ENCODE peak calls at places on chromosomes 5 and 9, in eight cellular contexts. One of them, this sample, is unnamed.

GRCh38 chr5:180779985-180780610 is 22.5 kb downstream of the MGAT1 start:
- DNase-seq in lower lobe of right lung: no peak
- DNase-seq in fibroblast of lung: no peak
- DNase-seq in osteoblast: no peak
- DNase-seq in HCT116: no peak
- DNase-seq in astrocyte: no peak
- DNase-seq in A549: no peak
- DNase-seq in WERI-Rb-1: no peak
- DNase-seq in this sample: no peak

GRCh38 chr5:74243634-74244033 is 396.9 kb downstream of the ENC1 start:
- DNase-seq in lower lobe of right lung: no peak
- DNase-seq in fibroblast of lung: peak; percentile 22
- DNase-seq in osteoblast: no peak
- DNase-seq in HCT116: no peak
- DNase-seq in astrocyte: no peak
- DNase-seq in A549: no peak
- DNase-seq in WERI-Rb-1: no peak
- DNase-seq in this sample: no peak

GRCh38 chr5:87899109-87900100 is 369.2 kb downstream of the TMEM161B start:
- DNase-seq in lower lobe of right lung: no peak
- DNase-seq in fibroblast of lung: no peak
- DNase-seq in osteoblast: no peak
- DNase-seq in HCT116: no peak
- DNase-seq in astrocyte: peak; percentile 77
- DNase-seq in A549: no peak
- DNase-seq in WERI-Rb-1: no peak
- DNase-seq in this sample: no peak

GRCh38 chr9:113178087-113178486 is 27.3 kb downstream of the SLC31A2 start:
- DNase-seq in lower lobe of right lung: no peak
- DNase-seq in fibroblast of lung: peak; percentile 44
- DNase-seq in osteoblast: peak; percentile 64
- DNase-seq in HCT116: no peak
- DNase-seq in astrocyte: peak; percentile 81
- DNase-seq in A549: no peak
- DNase-seq in WERI-Rb-1: no peak
- DNase-seq in this sample: no peak

GRCh38 chr9:96487949-96488348 is 38.0 kb downstream of the HABP4 start:
- DNase-seq in lower lobe of right lung: no peak
- DNase-seq in fibroblast of lung: peak; percentile 37
- DNase-seq in osteoblast: no peak
- DNase-seq in HCT116: no peak
- DNase-seq in astrocyte: no peak
- DNase-seq in A549: no peak
- DNase-seq in WERI-Rb-1: no peak
- DNase-seq in this sample: no peak

GRCh38 chr9:135604437-135605237 is 34.7 kb downstream of the GLT6D1 start:
- DNase-seq in lower lobe of right lung: peak; percentile 42
- DNase-seq in fibroblast of lung: no peak
- DNase-seq in osteoblast: peak; percentile 60
- DNase-seq in HCT116: no peak
- DNase-seq in astrocyte: no peak
- DNase-seq in A549: no peak
- DNase-seq in WERI-Rb-1: no peak
- DNase-seq in this sample: peak; percentile 65

GRCh38 chr9:78831726-78832125 is 534.8 kb downstream of the PSAT1 start:
- DNase-seq in lower lobe of right lung: no peak
- DNase-seq in fibroblast of lung: no peak
- DNase-seq in osteoblast: peak; percentile 37
- DNase-seq in HCT116: no peak
- DNase-seq in astrocyte: no peak
- DNase-seq in A549: no peak
- DNase-seq in WERI-Rb-1: no peak
- DNase-seq in this sample: no peak

GRCh38 chr5:127802477-127802865 is 99.3 kb downstream of the CCDC192 start:
- DNase-seq in lower lobe of right lung: no peak
- DNase-seq in fibroblast of lung: peak; percentile 20
- DNase-seq in osteoblast: no peak
- DNase-seq in HCT116: no peak
- DNase-seq in astrocyte: peak; percentile 26
- DNase-seq in A549: no peak
- DNase-seq in WERI-Rb-1: no peak
- DNase-seq in this sample: no peak

GRCh38 chr5:83964235-83964634 is 243.6 kb upstream of the HAPLN1 start:
- DNase-seq in lower lobe of right lung: no peak
- DNase-seq in fibroblast of lung: no peak
- DNase-seq in osteoblast: no peak
- DNase-seq in HCT116: no peak
- DNase-seq in astrocyte: no peak
- DNase-seq in A549: no peak
- DNase-seq in WERI-Rb-1: no peak
- DNase-seq in this sample: no peak

GRCh38 chr9:14218253-14218652 is 95.7 kb downstream of the NFIB start:
- DNase-seq in lower lobe of right lung: no peak
- DNase-seq in fibroblast of lung: no peak
- DNase-seq in osteoblast: no peak
- DNase-seq in HCT116: no peak
- DNase-seq in astrocyte: no peak
- DNase-seq in A549: no peak
- DNase-seq in WERI-Rb-1: no peak
- DNase-seq in this sample: no peak

GRCh38 chr9:94281101-94281500 is 22.0 kb downstream of the ZNF169 start:
- DNase-seq in lower lobe of right lung: no peak
- DNase-seq in fibroblast of lung: no peak
- DNase-seq in osteoblast: no peak
- DNase-seq in HCT116: no peak
- DNase-seq in astrocyte: no peak
- DNase-seq in A549: no peak
- DNase-seq in WERI-Rb-1: no peak
- DNase-seq in this sample: no peak

GRCh38 chr5:140261403-140262171 is 41.3 kb downstream of the PFDN1 start:
- DNase-seq in lower lobe of right lung: peak; percentile 76
- DNase-seq in fibroblast of lung: peak; percentile 86
- DNase-seq in osteoblast: peak; percentile 93
- DNase-seq in HCT116: peak; percentile 79
- DNase-seq in astrocyte: peak; percentile 85
- DNase-seq in A549: peak; percentile 83
- DNase-seq in WERI-Rb-1: no peak
- DNase-seq in this sample: peak; percentile 83

GRCh38 chr5:150235548-150235895 is 45.7 kb downstream of the SLC6A7 start:
- DNase-seq in lower lobe of right lung: no peak
- DNase-seq in fibroblast of lung: no peak
- DNase-seq in osteoblast: peak; percentile 26
- DNase-seq in HCT116: no peak
- DNase-seq in astrocyte: no peak
- DNase-seq in A549: no peak
- DNase-seq in WERI-Rb-1: peak; percentile 39
- DNase-seq in this sample: no peak

GRCh38 chr9:8860925-8861324 is 1061.3 kb upstream of the DMAC1 start:
- DNase-seq in lower lobe of right lung: no peak
- DNase-seq in fibroblast of lung: peak; percentile 72
- DNase-seq in osteoblast: peak; percentile 51
- DNase-seq in HCT116: no peak
- DNase-seq in astrocyte: peak; percentile 44
- DNase-seq in A549: no peak
- DNase-seq in WERI-Rb-1: no peak
- DNase-seq in this sample: no peak

GRCh38 chr9:8859416-8859815 is 1059.8 kb upstream of the DMAC1 start:
- DNase-seq in lower lobe of right lung: no peak
- DNase-seq in fibroblast of lung: no peak
- DNase-seq in osteoblast: peak; percentile 31
- DNase-seq in HCT116: no peak
- DNase-seq in astrocyte: no peak
- DNase-seq in A549: no peak
- DNase-seq in WERI-Rb-1: no peak
- DNase-seq in this sample: no peak

GRCh38 chr9:8857330-8858249 is 1058.0 kb upstream of the DMAC1 start:
- DNase-seq in lower lobe of right lung: peak; percentile 61
- DNase-seq in fibroblast of lung: peak; percentile 60
- DNase-seq in osteoblast: peak; percentile 71
- DNase-seq in HCT116: no peak
- DNase-seq in astrocyte: peak; percentile 22
- DNase-seq in A549: no peak
- DNase-seq in WERI-Rb-1: peak; percentile 66
- DNase-seq in this sample: peak; percentile 74

GRCh38 chr9:8856686-8857329 is 1057.2 kb upstream of the DMAC1 start:
- DNase-seq in lower lobe of right lung: no peak
- DNase-seq in fibroblast of lung: no peak
- DNase-seq in osteoblast: peak; percentile 66
- DNase-seq in HCT116: no peak
- DNase-seq in astrocyte: no peak
- DNase-seq in A549: no peak
- DNase-seq in WERI-Rb-1: no peak
- DNase-seq in this sample: no peak

DNA sequence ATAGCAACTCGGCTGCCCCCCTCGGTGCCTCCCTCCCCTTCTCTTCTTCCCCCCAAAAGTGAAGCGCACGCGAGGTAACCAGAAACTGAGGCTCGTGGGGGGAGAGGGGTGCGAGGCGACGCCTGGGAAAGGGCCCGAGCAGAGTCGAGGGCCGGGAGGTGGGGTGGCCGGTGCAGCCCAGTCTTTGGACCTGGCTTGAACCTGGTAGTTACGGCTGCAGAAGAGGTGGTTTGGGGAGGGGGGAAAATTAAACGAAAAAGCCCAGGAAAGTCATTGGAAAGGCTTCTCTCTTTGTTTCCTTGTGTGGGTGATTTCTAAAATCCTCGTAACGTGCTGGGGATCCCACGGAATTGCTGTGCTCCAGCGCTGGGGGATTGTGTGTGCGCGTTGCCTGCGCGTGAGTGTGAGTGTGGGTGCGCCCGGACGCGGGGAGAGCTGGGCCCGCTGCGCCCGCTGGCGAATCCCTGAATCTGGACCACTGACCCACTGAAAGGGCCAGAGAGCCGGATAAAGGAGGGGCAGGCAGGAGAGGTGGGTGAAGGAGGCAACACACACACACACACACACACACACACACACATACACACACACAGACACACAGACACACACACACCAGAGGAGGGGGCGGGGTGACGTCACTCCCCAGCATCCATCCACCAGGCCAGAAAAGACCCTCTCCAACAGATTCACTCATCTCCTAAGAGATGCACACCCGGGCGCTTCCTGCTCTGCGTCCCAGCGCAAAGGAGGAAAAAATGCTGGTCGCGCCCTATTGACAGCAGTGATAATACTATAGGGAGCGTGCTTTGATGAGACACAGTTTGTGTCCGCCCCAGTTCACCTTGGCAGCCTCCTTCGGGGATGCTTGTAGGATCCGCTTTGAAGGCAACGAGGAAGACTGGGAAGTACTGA is 1058.9 kb upstream of the DMAC1 start:
- DNase-seq in lower lobe of right lung: no peak
- DNase-seq in fibroblast of lung: no peak
- DNase-seq in osteoblast: peak; percentile 53
- DNase-seq in HCT116: no peak
- DNase-seq in astrocyte: no peak
- DNase-seq in A549: no peak
- DNase-seq in WERI-Rb-1: no peak
- DNase-seq in this sample: peak; percentile 73
- H3K27ac ChIP-seq in lower lobe of right lung: no peak overlapping the region
- H3K27ac ChIP-seq in fibroblast of lung: no peak overlapping the region
- H3K27ac ChIP-seq in osteoblast: no peak overlapping the region
- H3K27ac ChIP-seq in HCT116: no peak overlapping the region
- H3K27ac ChIP-seq in astrocyte: no peak overlapping the region
- H3K27ac ChIP-seq in A549: no peak overlapping the region
- H3K27ac ChIP-seq in WERI-Rb-1: peak overlapping the region; percentile 46
- H3K27ac ChIP-seq in this sample: peak overlapping the region; percentile 82

GRCh38 chr5:111930905-111931461 is 174.0 kb upstream of the NREP start:
- DNase-seq in lower lobe of right lung: no peak
- DNase-seq in fibroblast of lung: no peak
- DNase-seq in osteoblast: no peak
- DNase-seq in HCT116: no peak
- DNase-seq in astrocyte: peak; percentile 87
- DNase-seq in A549: no peak
- DNase-seq in WERI-Rb-1: no peak
- DNase-seq in this sample: no peak
- H3K27ac ChIP-seq in lower lobe of right lung: no peak overlapping the region
- H3K27ac ChIP-seq in fibroblast of lung: peak overlapping the region; percentile 61
- H3K27ac ChIP-seq in osteoblast: peak overlapping the region; percentile 95
- H3K27ac ChIP-seq in HCT116: no peak overlapping the region
- H3K27ac ChIP-seq in astrocyte: peak overlapping the region; percentile 70
- H3K27ac ChIP-seq in A549: no peak overlapping the region
- H3K27ac ChIP-seq in WERI-Rb-1: no peak overlapping the region
- H3K27ac ChIP-seq in this sample: no peak overlapping the region

GRCh38 chr9:69173497-69173890 is 583 bp upstream of the TJP2 start:
- DNase-seq in lower lobe of right lung: no peak
- DNase-seq in fibroblast of lung: no peak
- DNase-seq in osteoblast: no peak
- DNase-seq in HCT116: no peak
- DNase-seq in astrocyte: no peak
- DNase-seq in A549: no peak
- DNase-seq in WERI-Rb-1: no peak
- DNase-seq in this sample: no peak
- H3K27ac ChIP-seq in lower lobe of right lung: peak overlapping the region; percentile 80
- H3K27ac ChIP-seq in fibroblast of lung: peak overlapping the region; percentile 76
- H3K27ac ChIP-seq in osteoblast: peak overlapping the region; percentile 98
- H3K27ac ChIP-seq in HCT116: no peak overlapping the region
- H3K27ac ChIP-seq in astrocyte: peak overlapping the region; percentile 95
- H3K27ac ChIP-seq in A549: no peak overlapping the region
- H3K27ac ChIP-seq in WERI-Rb-1: peak overlapping the region; percentile 86
- H3K27ac ChIP-seq in this sample: peak overlapping the region; percentile 69

DNA sequence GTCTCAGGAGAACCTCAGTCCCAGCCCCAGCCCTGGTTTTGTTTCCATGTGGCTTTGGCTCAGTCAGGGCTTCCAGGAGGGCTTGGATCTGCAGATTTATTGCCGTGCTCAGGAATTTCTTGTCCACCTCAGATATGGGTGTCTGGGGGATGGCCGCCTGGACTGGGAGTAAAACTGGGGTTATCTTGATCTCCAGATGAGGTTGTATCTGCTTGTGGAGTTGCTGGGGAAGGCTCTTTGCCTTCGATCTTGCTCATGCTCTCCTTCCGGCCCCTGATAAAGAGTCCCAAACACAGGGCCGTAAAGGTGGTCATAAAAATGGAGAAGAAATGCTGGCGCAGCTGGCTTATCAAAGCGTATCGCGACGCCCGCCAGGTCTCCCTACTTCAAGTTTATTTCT is 17.8 kb upstream of the PITX1 start:
- DNase-seq in lower lobe of right lung: no peak
- DNase-seq in fibroblast of lung: no peak
- DNase-seq in osteoblast: peak; percentile 37
- DNase-seq in HCT116: no peak
- DNase-seq in astrocyte: no peak
- DNase-seq in A549: no peak
- DNase-seq in WERI-Rb-1: no peak
- DNase-seq in this sample: no peak
- H3K27ac ChIP-seq in lower lobe of right lung: no peak overlapping the region
- H3K27ac ChIP-seq in fibroblast of lung: no peak overlapping the region
- H3K27ac ChIP-seq in osteoblast: no peak overlapping the region
- H3K27ac ChIP-seq in HCT116: no peak overlapping the region
- H3K27ac ChIP-seq in astrocyte: no peak overlapping the region
- H3K27ac ChIP-seq in A549: no peak overlapping the region
- H3K27ac ChIP-seq in WERI-Rb-1: no peak overlapping the region
- H3K27ac ChIP-seq in this sample: no peak overlapping the region

GRCh38 chr9:110103257-110103656 is 104.7 kb downstream of the C9orf152 start:
- DNase-seq in lower lobe of right lung: no peak
- DNase-seq in fibroblast of lung: no peak
- DNase-seq in osteoblast: no peak
- DNase-seq in HCT116: no peak
- DNase-seq in astrocyte: no peak
- DNase-seq in A549: no peak
- DNase-seq in WERI-Rb-1: no peak
- DNase-seq in this sample: no peak
- H3K27ac ChIP-seq in lower lobe of right lung: peak overlapping the region; percentile 22
- H3K27ac ChIP-seq in fibroblast of lung: peak overlapping the region; percentile 55
- H3K27ac ChIP-seq in osteoblast: peak overlapping the region; percentile 88
- H3K27ac ChIP-seq in HCT116: no peak overlapping the region
- H3K27ac ChIP-seq in astrocyte: no peak overlapping the region
- H3K27ac ChIP-seq in A549: no peak overlapping the region
- H3K27ac ChIP-seq in WERI-Rb-1: peak overlapping the region; percentile 88
- H3K27ac ChIP-seq in this sample: no peak overlapping the region

This sample was measured in coronary artery.